ENCODE peak calls at places on chromosome 4, in seven cellular contexts. N is endothelial cell, P is HFFc6, K is GM10248, O is PC-3, D is cardiac muscle cell, X is endodermal cell. E is an unnamed sample.
A peak's percentile ranks its signal among the peaks of the same experiment; 100 is the strongest.

GRCh38 chr4:10579700-10580099 is 104.9 kb downstream of the CLNK start:
- DNase-seq in D (no peak), K (no peak), X (peak; percentile 63), P (no peak), N (no peak), O (no peak), E (no peak)

GRCh38 chr4:78710536-78710935 is 65.6 kb upstream of the BMP2K start:
- DNase-seq in K (no peak), O (peak; percentile 91), N (no peak), X (no peak), D (no peak), P (peak; percentile 72), E (no peak)

GRCh38 chr4:105451346-105451745 is 22.5 kb downstream of the PPA2 start:
- DNase-seq in O (no peak), K (no peak), P (no peak), D (no peak), N (no peak), X (no peak), E (no peak)

GRCh38 chr4:5474756-5475155 is 233.6 kb downstream of the EVC2 start:
- DNase-seq in O (peak; percentile 10), D (peak; percentile 38), N (no peak), X (peak; percentile 40), K (no peak), P (peak; percentile 5), E (peak; percentile 48)

GRCh38 chr4:39348371-39349265 is 17.5 kb downstream of the RFC1 start:
- DNase-seq in X (no peak), P (peak; percentile 41), O (peak; percentile 32), K (no peak), D (no peak), N (no peak), E (no peak)

GRCh38 chr4:185921583-185922555 is 109.9 kb upstream of the SORBS2 start:
- DNase-seq in N (no peak), D (peak; percentile 37), K (no peak), P (no peak), O (no peak), X (no peak), E (no peak)

GRCh38 chr4:67465032-67465762 is 80.1 kb downstream of the CENPC start:
- DNase-seq in K (no peak), P (peak; percentile 10), O (no peak), N (no peak), X (no peak), D (no peak), E (no peak)

GRCh38 chr4:145487626-145488025 is 6.0 kb downstream of the SMAD1 start:
- DNase-seq in K (peak; percentile 72), N (no peak), X (no peak), P (no peak), D (no peak), O (no peak), E (no peak)

GRCh38 chr4:138003248-138003647 is 238.9 kb downstream of the SLC7A11 start:
- DNase-seq in D (peak; percentile 19), O (no peak), N (no peak), X (no peak), K (peak; percentile 6), P (peak; percentile 5), E (no peak)

DNA sequence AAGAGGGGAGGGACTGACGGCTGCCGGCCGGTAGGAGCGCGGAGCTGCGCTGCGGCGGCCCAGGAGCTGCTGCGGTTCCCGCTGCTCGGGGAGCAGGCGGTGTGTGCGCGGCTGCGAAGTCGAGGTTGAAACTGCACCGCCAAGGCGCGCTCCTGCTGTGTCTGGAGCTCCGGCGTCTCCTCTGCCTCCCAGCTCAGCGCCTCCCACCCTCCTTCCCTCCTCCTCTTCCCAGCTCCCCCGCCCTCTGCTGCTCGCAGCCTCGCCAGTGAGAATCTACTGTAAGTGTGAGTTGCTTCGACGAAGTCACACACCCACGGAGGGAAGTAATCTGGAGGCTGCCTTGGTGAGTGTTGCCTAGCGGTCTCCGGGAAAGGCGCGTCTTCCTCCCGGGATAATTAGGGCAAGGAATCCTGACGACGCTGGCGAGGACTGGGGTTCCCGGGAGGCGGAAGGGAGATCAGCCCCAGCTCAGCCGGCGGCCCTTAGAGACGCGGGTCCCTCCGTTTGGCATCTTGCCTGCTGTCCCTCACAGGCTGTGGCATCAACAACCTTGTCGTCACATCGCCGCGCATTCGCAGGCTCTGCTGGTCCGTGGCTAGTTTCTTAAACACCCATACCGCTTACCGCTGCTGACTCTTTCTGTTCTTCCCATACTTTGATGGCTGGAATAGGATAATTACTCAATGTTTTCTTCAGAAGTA is at the start of gene EPHA5:
- DNase-seq in K (peak; percentile 16), O (peak; percentile 78), D (peak; percentile 90), P (no peak), N (peak; percentile 67), X (peak; percentile 94), E (peak; percentile 69)
- TF ChIP-seq CTCF in K (no peak), O (no peak), D (peak; percentile 17), P (no peak), N (no peak), X (peak; percentile 65), E (peak; percentile 11)

GRCh38 chr4:126627255-126627654 is 1005.5 kb upstream of the INTU start:
- DNase-seq in K (no peak), D (peak; percentile 49), O (peak; percentile 20), N (peak; percentile 18), X (peak; percentile 62), P (peak; percentile 23), E (no peak)
- TF ChIP-seq CTCF in K (no peak), D (peak; percentile 75), O (peak; percentile 57), N (no peak), X (peak; percentile 81), P (peak; percentile 77), E (peak; percentile 75)

GRCh38 chr4:94171616-94172015 is 36.0 kb upstream of the SMARCAD1 start:
- DNase-seq in N (no peak), O (peak; percentile 15), P (no peak), X (no peak), K (no peak), D (no peak), E (no peak)
- TF ChIP-seq CTCF in N (peak; percentile 93), O (peak; percentile 62), P (peak; percentile 77), X (peak; percentile 75), K (no peak), D (peak; percentile 23), E (peak; percentile 59)

GRCh38 chr4:123398803-123399637 is 2.4 kb downstream of the SPRY1 start:
- DNase-seq in K (peak; percentile 50), N (peak; percentile 49), O (peak; percentile 57), X (peak; percentile 79), P (peak; percentile 32), D (peak; percentile 79), E (no peak)
- TF ChIP-seq CTCF in K (peak; percentile 37), N (no peak), O (peak; percentile 45), X (peak; percentile 42), P (peak; percentile 34), D (no peak), E (peak; percentile 44)

DNA sequence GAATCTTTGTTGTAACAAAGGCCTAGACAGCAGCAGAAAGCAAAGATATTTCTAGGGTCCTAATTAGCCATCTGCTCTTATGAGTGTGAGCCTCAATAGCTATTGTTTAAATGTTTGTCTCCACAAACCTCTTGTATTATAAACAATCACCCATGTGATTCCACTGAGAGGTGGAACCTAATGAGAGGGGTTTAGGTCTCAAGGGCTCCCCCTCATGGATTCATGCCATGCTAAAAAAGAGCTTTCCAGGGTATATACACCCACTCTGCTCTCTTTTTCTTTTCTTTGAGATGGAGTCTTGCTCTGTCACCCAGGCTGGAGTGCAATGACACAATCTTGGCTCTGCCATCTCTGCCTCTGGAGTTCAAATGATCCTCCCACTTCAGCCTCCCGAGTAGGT is 42.1 kb downstream of the TRIM61 start:
- DNase-seq in K (peak; percentile 36), D (no peak), N (peak; percentile 46), P (no peak), X (peak; percentile 75), O (peak; percentile 25), E (no peak)
- TF ChIP-seq CTCF in K (peak; percentile 16), D (no peak), N (no peak), P (no peak), X (peak; percentile 78), O (peak; percentile 37), E (peak; percentile 60)

E was measured in retinal pigment epithelial cell.